ENCODE peak calls at places on chromosomes 11 and 22, in six cellular contexts. One of them, this sample, is unnamed.

GRCh38 chr11:47991894-47992293 is 11.5 kb downstream of the PTPRJ start:
- DNase-seq in astrocyte: no peak
- DNase-seq in lower lobe of right lung: no peak
- DNase-seq in adrenal gland: no peak
- DNase-seq in aorta: no peak
- DNase-seq in heart left ventricle: no peak
- DNase-seq in this sample: no peak

GRCh38 chr11:46901156-46901555 is 17.2 kb downstream of the LRP4 start:
- DNase-seq in astrocyte: no peak
- DNase-seq in lower lobe of right lung: no peak
- DNase-seq in adrenal gland: no peak
- DNase-seq in aorta: no peak
- DNase-seq in heart left ventricle: no peak
- DNase-seq in this sample: no peak

GRCh38 chr11:2287102-2287501 is 14.6 kb downstream of the C11orf21 start:
- DNase-seq in astrocyte: no peak
- DNase-seq in lower lobe of right lung: peak
- DNase-seq in adrenal gland: peak
- DNase-seq in aorta: peak
- DNase-seq in heart left ventricle: peak
- DNase-seq in this sample: no peak

GRCh38 chr11:9639099-9639498 is 24.8 kb upstream of the SWAP70 start:
- DNase-seq in astrocyte: no peak
- DNase-seq in lower lobe of right lung: peak
- DNase-seq in adrenal gland: peak
- DNase-seq in aorta: peak
- DNase-seq in heart left ventricle: peak
- DNase-seq in this sample: no peak

GRCh38 chr22:27866136-27867091 is 52.6 kb downstream of the PITPNB start:
- DNase-seq in astrocyte: peak
- DNase-seq in lower lobe of right lung: no peak
- DNase-seq in adrenal gland: peak
- DNase-seq in aorta: no peak
- DNase-seq in heart left ventricle: peak
- DNase-seq in this sample: peak

GRCh38 chr11:124612567-124613245 is 1.5 kb downstream of the PANX3 start:
- DNase-seq in astrocyte: no peak
- DNase-seq in lower lobe of right lung: no peak
- DNase-seq in adrenal gland: no peak
- DNase-seq in aorta: no peak
- DNase-seq in heart left ventricle: no peak
- DNase-seq in this sample: no peak

GRCh38 chr22:35479359-35479758 is 61.3 kb upstream of the RASD2 start:
- DNase-seq in astrocyte: no peak
- DNase-seq in lower lobe of right lung: no peak
- DNase-seq in adrenal gland: no peak
- DNase-seq in aorta: no peak
- DNase-seq in heart left ventricle: no peak
- DNase-seq in this sample: no peak

GRCh38 chr11:68340784-68341556 is 28.6 kb downstream of the LRP5 start:
- DNase-seq in astrocyte: no peak
- DNase-seq in lower lobe of right lung: no peak
- DNase-seq in adrenal gland: no peak
- DNase-seq in aorta: no peak
- DNase-seq in heart left ventricle: no peak
- DNase-seq in this sample: no peak

GRCh38 chr11:73227571-73228211 is 9.6 kb downstream of the P2RY2 start:
- DNase-seq in astrocyte: no peak
- DNase-seq in lower lobe of right lung: peak
- DNase-seq in adrenal gland: peak
- DNase-seq in aorta: peak
- DNase-seq in heart left ventricle: no peak
- DNase-seq in this sample: no peak

GRCh38 chr11:118939948-118940598 is 14.3 kb upstream of the BCL9L start:
- DNase-seq in astrocyte: no peak
- DNase-seq in lower lobe of right lung: no peak
- DNase-seq in adrenal gland: no peak
- DNase-seq in aorta: no peak
- DNase-seq in heart left ventricle: no peak
- DNase-seq in this sample: no peak

GRCh38 chr11:38795027-38795426 is 2197.0 kb upstream of the RAG2 start:
- DNase-seq in astrocyte: no peak
- DNase-seq in lower lobe of right lung: no peak
- DNase-seq in adrenal gland: no peak
- DNase-seq in aorta: no peak
- DNase-seq in heart left ventricle: no peak
- DNase-seq in this sample: no peak

GRCh38 chr11:109075976-109076375 is 346.0 kb upstream of the C11orf87 start:
- DNase-seq in astrocyte: no peak
- DNase-seq in lower lobe of right lung: no peak
- DNase-seq in adrenal gland: no peak
- DNase-seq in aorta: no peak
- DNase-seq in heart left ventricle: no peak
- DNase-seq in this sample: no peak

DNA sequence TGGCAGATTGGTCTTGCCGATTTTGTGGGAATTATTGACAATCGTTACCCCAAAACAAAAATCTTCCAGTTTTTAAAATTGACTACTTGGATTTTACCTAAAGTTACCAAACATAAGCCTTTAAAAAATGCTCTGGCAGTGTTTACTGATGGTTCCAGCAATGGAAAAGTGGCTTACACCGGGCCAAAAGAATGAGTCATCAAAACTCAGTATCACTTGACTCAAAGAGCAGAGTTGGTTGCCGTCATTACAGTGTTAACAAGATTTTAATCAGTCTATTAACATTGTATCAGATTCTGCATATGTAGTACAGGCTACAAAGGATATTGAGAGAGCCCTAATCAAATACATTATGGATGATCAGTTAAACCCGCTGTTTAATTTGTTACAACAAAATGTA is 37.2 kb downstream of the IGLL1 start:
- DNase-seq in astrocyte: peak
- DNase-seq in lower lobe of right lung: no peak
- DNase-seq in adrenal gland: no peak
- DNase-seq in aorta: no peak
- DNase-seq in heart left ventricle: no peak
- DNase-seq in this sample: no peak
- H3K4me3 ChIP-seq in astrocyte: no peak
- H3K4me3 ChIP-seq in lower lobe of right lung: no peak
- H3K4me3 ChIP-seq in adrenal gland: no peak
- H3K4me3 ChIP-seq in aorta: no peak
- H3K4me3 ChIP-seq in heart left ventricle: no peak
- H3K4me3 ChIP-seq in this sample: no peak

DNA sequence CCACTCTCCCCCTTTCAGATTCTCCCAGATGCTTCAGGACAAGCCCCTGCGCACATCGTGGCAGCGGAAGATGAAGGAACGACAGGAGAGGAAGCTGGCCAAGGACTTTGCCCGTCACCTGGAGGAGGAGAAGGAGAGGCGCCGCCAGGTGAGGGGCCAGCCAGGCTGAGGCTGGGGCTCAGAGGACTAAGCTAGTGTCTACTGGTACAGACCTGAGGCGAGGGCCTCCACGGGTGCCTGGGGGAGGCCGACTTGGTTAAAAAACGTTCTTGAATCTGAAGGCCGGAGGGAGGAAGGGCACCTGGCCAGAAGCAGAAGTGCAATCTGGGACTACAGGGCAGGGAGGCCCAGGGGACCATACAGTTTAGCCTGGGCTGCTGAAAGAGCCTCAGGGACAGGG is 6.0 kb downstream of the CCDC86 start:
- DNase-seq in astrocyte: no peak
- DNase-seq in lower lobe of right lung: no peak
- DNase-seq in adrenal gland: no peak
- DNase-seq in aorta: no peak
- DNase-seq in heart left ventricle: no peak
- DNase-seq in this sample: no peak
- H3K4me3 ChIP-seq in astrocyte: no peak
- H3K4me3 ChIP-seq in lower lobe of right lung: no peak
- H3K4me3 ChIP-seq in adrenal gland: no peak
- H3K4me3 ChIP-seq in aorta: no peak
- H3K4me3 ChIP-seq in heart left ventricle: no peak
- H3K4me3 ChIP-seq in this sample: no peak

GRCh38 chr22:16609548-16610261 is 17.1 kb upstream of the CCT8L2 start:
- DNase-seq in astrocyte: no peak
- DNase-seq in lower lobe of right lung: no peak
- DNase-seq in adrenal gland: no peak
- DNase-seq in aorta: no peak
- DNase-seq in heart left ventricle: no peak
- DNase-seq in this sample: no peak
- H3K4me3 ChIP-seq in astrocyte: no peak
- H3K4me3 ChIP-seq in lower lobe of right lung: peak
- H3K4me3 ChIP-seq in adrenal gland: no peak
- H3K4me3 ChIP-seq in aorta: no peak
- H3K4me3 ChIP-seq in heart left ventricle: peak
- H3K4me3 ChIP-seq in this sample: no peak

GRCh38 chr11:64891880-64892279 is 13.5 kb upstream of the EHD1 start:
- DNase-seq in astrocyte: no peak
- DNase-seq in lower lobe of right lung: no peak
- DNase-seq in adrenal gland: no peak
- DNase-seq in aorta: no peak
- DNase-seq in heart left ventricle: no peak
- DNase-seq in this sample: no peak

GRCh38 chr11:64891215-64891848 is 12.9 kb upstream of the EHD1 start:
- DNase-seq in astrocyte: no peak
- DNase-seq in lower lobe of right lung: no peak
- DNase-seq in adrenal gland: no peak
- DNase-seq in aorta: no peak
- DNase-seq in heart left ventricle: no peak
- DNase-seq in this sample: no peak

GRCh38 chr11:64892838-64893193 is 14.4 kb upstream of the EHD1 start:
- DNase-seq in astrocyte: no peak
- DNase-seq in lower lobe of right lung: no peak
- DNase-seq in adrenal gland: no peak
- DNase-seq in aorta: no peak
- DNase-seq in heart left ventricle: no peak
- DNase-seq in this sample: no peak

GRCh38 chr11:64893194-64894069 is 15.0 kb upstream of the EHD1 start:
- DNase-seq in astrocyte: no peak
- DNase-seq in lower lobe of right lung: no peak
- DNase-seq in adrenal gland: no peak
- DNase-seq in aorta: no peak
- DNase-seq in heart left ventricle: no peak
- DNase-seq in this sample: no peak

GRCh38 chr11:64892411-64892831 is 14.0 kb upstream of the EHD1 start:
- DNase-seq in astrocyte: no peak
- DNase-seq in lower lobe of right lung: no peak
- DNase-seq in adrenal gland: no peak
- DNase-seq in aorta: no peak
- DNase-seq in heart left ventricle: no peak
- DNase-seq in this sample: no peak
- H3K4me3 ChIP-seq in astrocyte: no peak
- H3K4me3 ChIP-seq in lower lobe of right lung: no peak
- H3K4me3 ChIP-seq in adrenal gland: no peak
- H3K4me3 ChIP-seq in aorta: no peak
- H3K4me3 ChIP-seq in heart left ventricle: no peak
- H3K4me3 ChIP-seq in this sample: no peak

GRCh38 chr11:20342347-20343279 is 20.9 kb upstream of the HTATIP2 start:
- DNase-seq in astrocyte: no peak
- DNase-seq in lower lobe of right lung: no peak
- DNase-seq in adrenal gland: no peak
- DNase-seq in aorta: no peak
- DNase-seq in heart left ventricle: no peak
- DNase-seq in this sample: no peak
- H3K4me3 ChIP-seq in astrocyte: no peak
- H3K4me3 ChIP-seq in lower lobe of right lung: no peak
- H3K4me3 ChIP-seq in adrenal gland: no peak
- H3K4me3 ChIP-seq in aorta: no peak
- H3K4me3 ChIP-seq in heart left ventricle: no peak
- H3K4me3 ChIP-seq in this sample: no peak

GRCh38 chr11:63841554-63841953 is 2.6 kb downstream of the MARK2 start:
- DNase-seq in astrocyte: peak
- DNase-seq in lower lobe of right lung: peak
- DNase-seq in adrenal gland: no peak
- DNase-seq in aorta: peak
- DNase-seq in heart left ventricle: no peak
- DNase-seq in this sample: no peak
- H3K4me3 ChIP-seq in astrocyte: peak
- H3K4me3 ChIP-seq in lower lobe of right lung: peak
- H3K4me3 ChIP-seq in adrenal gland: no peak
- H3K4me3 ChIP-seq in aorta: no peak
- H3K4me3 ChIP-seq in heart left ventricle: peak
- H3K4me3 ChIP-seq in this sample: peak

GRCh38 chr22:45645150-45645525 is 26.5 kb upstream of the ATXN10 start:
- DNase-seq in astrocyte: no peak
- DNase-seq in lower lobe of right lung: no peak
- DNase-seq in adrenal gland: no peak
- DNase-seq in aorta: no peak
- DNase-seq in heart left ventricle: no peak
- DNase-seq in this sample: no peak
- H3K4me3 ChIP-seq in astrocyte: no peak
- H3K4me3 ChIP-seq in lower lobe of right lung: no peak
- H3K4me3 ChIP-seq in adrenal gland: no peak
- H3K4me3 ChIP-seq in aorta: no peak
- H3K4me3 ChIP-seq in heart left ventricle: no peak
- H3K4me3 ChIP-seq in this sample: peak

DNA sequence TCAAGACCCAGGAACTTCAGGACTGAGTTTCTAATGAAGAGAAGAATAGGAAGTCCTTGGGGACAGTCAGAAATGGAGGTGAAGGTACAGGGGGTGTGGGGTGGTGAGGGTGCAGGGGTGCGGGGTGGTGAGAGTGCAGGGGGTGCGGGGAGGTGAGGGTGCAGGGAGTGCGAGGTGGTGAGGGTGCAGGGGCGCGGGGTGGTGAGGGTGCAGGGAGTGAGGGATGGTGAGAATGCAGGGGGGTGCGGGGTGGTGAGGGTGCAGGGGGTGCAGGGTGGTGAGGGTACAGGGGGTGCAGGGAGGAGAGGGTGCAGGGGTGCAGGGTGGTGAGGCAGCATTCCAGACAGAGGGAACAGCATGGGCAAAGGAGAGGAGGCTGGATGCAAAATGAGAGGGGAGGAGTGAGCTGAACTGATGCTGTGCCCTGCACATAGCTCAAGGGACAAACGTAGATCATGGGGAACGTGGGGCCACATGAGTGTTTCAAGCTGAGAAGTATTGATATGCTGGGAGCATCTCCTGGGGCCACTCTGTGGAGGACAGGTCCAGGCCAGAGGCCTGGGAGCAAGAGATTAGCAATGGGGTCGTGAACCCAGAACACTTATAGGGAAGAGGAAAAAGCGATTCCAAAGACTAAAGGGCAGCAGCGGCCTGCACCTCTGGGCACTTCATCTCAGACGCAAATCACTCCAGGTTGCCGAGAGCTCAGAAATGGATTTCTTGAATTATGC is 23.7 kb upstream of the DAGLA start:
- DNase-seq in astrocyte: no peak
- DNase-seq in lower lobe of right lung: no peak
- DNase-seq in adrenal gland: no peak
- DNase-seq in aorta: no peak
- DNase-seq in heart left ventricle: no peak
- DNase-seq in this sample: no peak
- H3K4me3 ChIP-seq in astrocyte: no peak
- H3K4me3 ChIP-seq in lower lobe of right lung: no peak
- H3K4me3 ChIP-seq in adrenal gland: no peak
- H3K4me3 ChIP-seq in aorta: no peak
- H3K4me3 ChIP-seq in heart left ventricle: no peak
- H3K4me3 ChIP-seq in this sample: no peak

This sample was measured in skeletal muscle cell.